ENCODE peak calls at places on chromosomes 13 and 19, in six cellular contexts. T is transverse colon; N is RWPE2; F is tibial artery; P is CD8-positive, alpha-beta memory T cell; R is HAP-1. W is an unnamed sample. For H3K36me3, the result is how much of the 10 kb centered on the place peaks cover.

GRCh38 chr13:23986619-23987018 is 89.3 kb upstream of the C1QTNF9B start:
- DNase-seq in T (no peak), N (no peak), F (no peak), P (no peak), R (no peak), W (no peak)

GRCh38 chr13:50676602-50677001 is 166.9 kb downstream of the DLEU7 start:
- DNase-seq in T (no peak), N (no peak), F (no peak), P (no peak), R (no peak), W (peak)

GRCh38 chr13:40148103-40148502 is 492.6 kb downstream of the COG6 start:
- DNase-seq in T (no peak), N (no peak), F (no peak), P (no peak), R (no peak), W (no peak)

GRCh38 chr19:15871570-15871969 is 26.3 kb downstream of the CYP4F2 start:
- DNase-seq in T (peak), N (no peak), F (no peak), P (no peak), R (no peak), W (no peak)

GRCh38 chr13:37870895-37871550 is 1.5 kb upstream of the TRPC4 start:
- DNase-seq in T (no peak), N (no peak), F (no peak), P (no peak), R (no peak), W (no peak)

GRCh38 chr19:4581381-4582111 is 22.1 kb upstream of the SEMA6B start:
- DNase-seq in T (no peak), N (no peak), F (no peak), P (no peak), R (peak), W (no peak)

GRCh38 chr13:101919541-101920306 is 467.2 kb downstream of the ITGBL1 start:
- DNase-seq in T (no peak), N (no peak), F (no peak), P (no peak), R (no peak), W (no peak)

GRCh38 chr19:1765904-1766799 is 12.8 kb downstream of the ONECUT3 start:
- DNase-seq in T (no peak), N (no peak), F (no peak), P (no peak), R (no peak), W (no peak)

GRCh38 chr19:45508931-45509691 is 1.8 kb downstream of the VASP start:
- DNase-seq in T (peak), N (no peak), F (peak), P (no peak), R (peak), W (no peak)

GRCh38 chr13:100131863-100132574 is 43.1 kb downstream of the PCCA start:
- DNase-seq in T (no peak), N (no peak), F (no peak), P (no peak), R (no peak), W (no peak)

GRCh38 chr19:1540353-1540925 is 16.6 kb downstream of the PLK5 start:
- DNase-seq in T (no peak), N (no peak), F (no peak), P (no peak), R (no peak), W (no peak)

GRCh38 chr19:10270180-10270615 is 722 bp upstream of the ICAM1 start:
- DNase-seq in T (peak), N (no peak), F (peak), P (peak), R (no peak), W (no peak)

GRCh38 chr19:28422046-28422445 is 790.9 kb downstream of the UQCRFS1 start:
- DNase-seq in T (no peak), N (no peak), F (no peak), P (no peak), R (no peak), W (no peak)

GRCh38 chr13:69199664-69200063 is 908.0 kb upstream of the ATXN8OS start:
- DNase-seq in T (no peak), N (no peak), F (no peak), P (no peak), R (no peak), W (no peak)

GRCh38 chr19:15225797-15226196 is 6.5 kb downstream of the EPHX3 start:
- DNase-seq in T (no peak), N (no peak), F (no peak), P (no peak), R (no peak), W (no peak)

GRCh38 chr19:1503089-1503924 is 9.5 kb downstream of the ADAMTSL5 start:
- DNase-seq in T (peak), N (no peak), F (no peak), P (peak), R (no peak), W (no peak)

GRCh38 chr19:11659612-11660011 is 62.3 kb downstream of the ZNF627 start:
- DNase-seq in T (no peak), N (no peak), F (no peak), P (no peak), R (no peak), W (no peak)

GRCh38 chr19:456547-457110 is 4.2 kb downstream of the SHC2 start:
- DNase-seq in T (no peak), N (no peak), F (no peak), P (no peak), R (no peak), W (no peak)

GRCh38 chr19:46015961-46016425 is 6.9 kb downstream of the PGLYRP1 start:
- DNase-seq in T (no peak), N (no peak), F (no peak), P (peak), R (no peak), W (peak)

GRCh38 chr19:45468159-45468651 is 409 bp downstream of the FOSB start:
- DNase-seq in T (peak), N (no peak), F (peak), P (peak), R (no peak), W (peak)

GRCh38 chr13:33817843-33818661 is at the start of gene RFC3:
- DNase-seq in T (peak), N (peak), F (peak), P (peak), R (peak), W (peak)

GRCh38 chr19:2167896-2168618 is 4.3 kb downstream of the DOT1L start:
- DNase-seq in T (peak), N (no peak), F (peak), P (no peak), R (no peak), W (no peak)

GRCh38 chr19:12596927-12597548 is 13.6 kb downstream of the ZNF490 start:
- DNase-seq in T (no peak), N (no peak), F (peak), P (no peak), R (no peak), W (no peak)

GRCh38 chr19:18433735-18434398 is 4.1 kb downstream of the ISYNA1 start:
- DNase-seq in T (no peak), N (no peak), F (no peak), P (no peak), R (no peak), W (no peak)

GRCh38 chr19:47994209-47994802 is at the start of gene ELSPBP1:
- DNase-seq in T (no peak), N (no peak), F (no peak), P (no peak), R (no peak), W (no peak)

GRCh38 chr19:37467608-37468090 is 405 bp upstream of the ZNF569 start:
- DNase-seq in T (no peak), N (no peak), F (no peak), P (no peak), R (no peak), W (no peak)

GRCh38 chr19:4014541-4015491 is 7.3 kb downstream of the PIAS4 start:
- DNase-seq in T (no peak), N (no peak), F (no peak), P (no peak), R (no peak), W (peak)

GRCh38 chr19:45782820-45783785 is 813 bp upstream of the DMPK start:
- DNase-seq in T (peak), N (no peak), F (peak), P (no peak), R (no peak), W (no peak)

GRCh38 chr13:113550453-113550852 is 34.1 kb upstream of the TFDP1 start:
- DNase-seq in T (peak), N (no peak), F (peak), P (no peak), R (no peak), W (no peak)
- H3K36me3 ChIP-seq in T (under half), N (under half), F (half or more), P (under half), R (under half), W (under half)

GRCh38 chr13:31134055-31134711 is 27.5 kb downstream of the HSPH1 start:
- DNase-seq in T (no peak), N (no peak), F (no peak), P (no peak), R (no peak), W (no peak)

DNA sequence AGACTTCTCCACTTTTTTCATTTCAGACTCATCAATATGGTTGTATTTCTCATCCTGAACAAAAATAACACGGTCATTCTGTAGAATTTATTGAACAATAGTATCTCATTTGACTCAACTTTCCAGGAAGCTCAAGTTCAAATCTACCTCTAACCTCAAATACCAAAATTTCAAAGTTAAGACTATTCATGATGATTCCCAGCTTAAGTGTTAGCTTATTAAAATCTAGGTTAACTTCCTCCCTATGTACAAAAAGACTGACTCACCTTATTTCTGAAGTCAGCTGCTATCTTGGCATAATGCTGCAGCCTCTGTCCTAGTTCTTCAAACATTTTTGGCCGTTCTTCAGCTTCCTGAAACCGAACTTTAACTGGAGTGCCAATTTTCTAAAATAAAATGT is 23.2 kb downstream of the HSPH1 start:
- DNase-seq in T (no peak), N (no peak), F (no peak), P (no peak), R (no peak), W (no peak)
- H3K36me3 ChIP-seq in T (under half), N (half or more), F (half or more), P (half or more), R (half or more), W (under half)

GRCh38 chr19:13768510-13768909 is 4.2 kb downstream of the MRI1 start:
- DNase-seq in T (no peak), N (no peak), F (no peak), P (no peak), R (no peak), W (no peak)
- H3K36me3 ChIP-seq in T (under half), N (half or more), F (under half), P (under half), R (half or more), W (under half)

DNA sequence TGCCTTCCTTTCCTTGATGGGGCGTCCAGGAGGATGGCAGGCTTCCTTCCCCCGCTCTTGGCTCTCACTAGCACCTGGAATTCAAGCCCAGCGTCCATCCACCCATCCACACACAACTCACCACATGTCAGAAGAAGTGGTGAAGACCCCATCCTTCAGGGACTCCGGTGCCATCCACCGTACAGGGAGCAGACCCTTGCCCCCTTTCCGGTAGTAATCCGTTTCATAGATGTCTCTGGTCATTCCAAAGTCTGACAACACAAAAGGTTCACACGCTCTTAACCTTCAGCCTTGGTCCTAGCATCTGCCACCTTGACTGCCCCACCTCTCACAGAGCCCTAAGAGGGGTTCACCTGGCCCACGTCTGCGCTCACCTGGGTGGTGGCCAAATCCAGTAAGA is 51.0 kb downstream of the ZNF557 start:
- DNase-seq in T (no peak), N (no peak), F (peak), P (no peak), R (no peak), W (no peak)
- H3K36me3 ChIP-seq in T (under half), N (under half), F (half or more), P (under half), R (under half), W (under half)

DNA sequence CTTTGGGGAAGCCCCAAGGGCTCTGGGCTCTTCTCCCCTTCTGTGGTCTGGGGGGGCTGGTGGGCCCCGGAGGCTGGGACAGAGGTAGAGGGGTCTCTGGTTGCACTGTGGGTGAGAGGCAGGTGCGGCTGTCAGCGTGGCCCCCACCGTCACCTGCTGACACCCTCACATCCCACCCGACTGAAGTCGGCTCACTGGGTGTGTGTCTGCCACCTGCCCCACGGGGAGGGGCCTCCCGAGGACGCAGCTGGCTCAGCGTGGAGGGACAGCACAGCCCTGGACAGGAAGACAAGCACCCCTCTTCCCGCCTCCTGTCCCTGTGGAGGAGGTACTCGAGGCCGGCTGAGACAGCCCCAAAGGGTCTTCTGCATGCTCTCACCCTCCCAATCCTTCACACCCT is 2.2 kb upstream of the TMEM86B start:
- DNase-seq in T (no peak), N (no peak), F (no peak), P (no peak), R (no peak), W (no peak)
- H3K36me3 ChIP-seq in T (under half), N (under half), F (half or more), P (under half), R (under half), W (under half)